ENCODE peak calls at places on chromosomes 5 and 9, in nine cellular contexts. One of them, this sample, is unnamed.

GRCh38 chr5:1727571-1727970 is 72.1 kb downstream of the MRPL36 start:
- DNase-seq in activated naive CD4-positive, alpha-beta T cell: no peak
- DNase-seq in NCI-H1436: no peak
- DNase-seq in brain microvascular endothelial cell: no peak
- DNase-seq in ELF-1: no peak
- DNase-seq in GM23248: no peak
- DNase-seq in cardiac muscle cell: no peak
- DNase-seq in Right ventricle myocardium superior: no peak
- DNase-seq in nephron progenitor cell: no peak
- DNase-seq in this sample: no peak

GRCh38 chr9:110330484-110331115 is 7.1 kb downstream of the TXNDC8 start:
- DNase-seq in ELF-1: no peak
- DNase-seq in Right ventricle myocardium superior: no peak
- DNase-seq in activated naive CD4-positive, alpha-beta T cell: no peak
- DNase-seq in brain microvascular endothelial cell: no peak
- DNase-seq in NCI-H1436: no peak
- DNase-seq in cardiac muscle cell: no peak
- DNase-seq in nephron progenitor cell: no peak
- DNase-seq in GM23248: peak; percentile 49
- DNase-seq in this sample: no peak

GRCh38 chr5:139315056-139315455 is 21.5 kb downstream of the MATR3 start:
- DNase-seq in brain microvascular endothelial cell: no peak
- DNase-seq in NCI-H1436: no peak
- DNase-seq in nephron progenitor cell: no peak
- DNase-seq in cardiac muscle cell: no peak
- DNase-seq in GM23248: no peak
- DNase-seq in Right ventricle myocardium superior: no peak
- DNase-seq in activated naive CD4-positive, alpha-beta T cell: no peak
- DNase-seq in ELF-1: no peak
- DNase-seq in this sample: no peak

GRCh38 chr9:128552744-128553221 is 396 bp downstream of the SPTAN1 start:
- DNase-seq in activated naive CD4-positive, alpha-beta T cell: no peak
- DNase-seq in cardiac muscle cell: peak; percentile 81
- DNase-seq in brain microvascular endothelial cell: no peak
- DNase-seq in NCI-H1436: peak; percentile 43
- DNase-seq in nephron progenitor cell: peak; percentile 85
- DNase-seq in ELF-1: peak; percentile 69
- DNase-seq in GM23248: peak; percentile 72
- DNase-seq in Right ventricle myocardium superior: peak; percentile 72
- DNase-seq in this sample: peak; percentile 39

GRCh38 chr5:103526164-103526915 is 36.2 kb downstream of the NUDT12 start:
- DNase-seq in activated naive CD4-positive, alpha-beta T cell: no peak
- DNase-seq in NCI-H1436: no peak
- DNase-seq in cardiac muscle cell: no peak
- DNase-seq in brain microvascular endothelial cell: peak; percentile 79
- DNase-seq in nephron progenitor cell: no peak
- DNase-seq in ELF-1: no peak
- DNase-seq in GM23248: peak; percentile 88
- DNase-seq in Right ventricle myocardium superior: no peak
- DNase-seq in this sample: no peak

GRCh38 chr5:126056362-126056761 is 366.8 kb upstream of the GRAMD2B start:
- DNase-seq in Right ventricle myocardium superior: no peak
- DNase-seq in GM23248: no peak
- DNase-seq in cardiac muscle cell: no peak
- DNase-seq in ELF-1: no peak
- DNase-seq in brain microvascular endothelial cell: no peak
- DNase-seq in nephron progenitor cell: no peak
- DNase-seq in activated naive CD4-positive, alpha-beta T cell: no peak
- DNase-seq in NCI-H1436: no peak
- DNase-seq in this sample: no peak

GRCh38 chr9:127121628-127122175 is 733 bp downstream of the ANGPTL2 start:
- DNase-seq in NCI-H1436: no peak
- DNase-seq in ELF-1: peak; percentile 57
- DNase-seq in cardiac muscle cell: peak; percentile 32
- DNase-seq in brain microvascular endothelial cell: no peak
- DNase-seq in GM23248: peak; percentile 78
- DNase-seq in Right ventricle myocardium superior: peak; percentile 46
- DNase-seq in activated naive CD4-positive, alpha-beta T cell: no peak
- DNase-seq in nephron progenitor cell: peak; percentile 29
- DNase-seq in this sample: no peak

GRCh38 chr5:1658665-1659064 is 134.9 kb upstream of the LPCAT1 start:
- DNase-seq in nephron progenitor cell: no peak
- DNase-seq in brain microvascular endothelial cell: no peak
- DNase-seq in Right ventricle myocardium superior: peak; percentile 18
- DNase-seq in GM23248: no peak
- DNase-seq in cardiac muscle cell: no peak
- DNase-seq in NCI-H1436: no peak
- DNase-seq in activated naive CD4-positive, alpha-beta T cell: no peak
- DNase-seq in ELF-1: peak; percentile 61
- DNase-seq in this sample: no peak

GRCh38 chr9:95098391-95098921 is 219.1 kb downstream of the FANCC start:
- DNase-seq in GM23248: no peak
- DNase-seq in brain microvascular endothelial cell: no peak
- DNase-seq in NCI-H1436: no peak
- DNase-seq in ELF-1: no peak
- DNase-seq in cardiac muscle cell: peak; percentile 70
- DNase-seq in activated naive CD4-positive, alpha-beta T cell: no peak
- DNase-seq in Right ventricle myocardium superior: peak; percentile 26
- DNase-seq in nephron progenitor cell: peak; percentile 38
- DNase-seq in this sample: no peak

This sample was measured in NCI-H1105.